ENCODE peak calls at places on chromosomes 2 and 18, in seven cellular contexts. P is mesothelial cell of epicardium; X is adrenal gland; B is retinal pigment epithelial cell; Z is CD4-positive, alpha-beta T cell; R is MCF 10A; Y is CD8-positive, alpha-beta T cell. K is an unnamed sample.

GRCh38 chr2:9897331-9897737 is 54.1 kb downstream of the TAF1B start:
- DNase-seq in P (no peak), X (peak), B (peak), Z (no peak), R (peak), Y (no peak), K (no peak)

GRCh38 chr2:2546046-2546445 is 215.0 kb upstream of the MYT1L start:
- DNase-seq in P (no peak), X (no peak), B (no peak), Z (no peak), R (no peak), Y (no peak), K (no peak)

GRCh38 chr2:162890690-162891311 is 52.2 kb upstream of the KCNH7 start:
- DNase-seq in P (no peak), X (no peak), B (peak), Z (no peak), R (peak), Y (no peak), K (no peak)

GRCh38 chr18:11733031-11733430 is 44.0 kb downstream of the GNAL start:
- DNase-seq in P (peak), X (peak), B (no peak), Z (peak), R (peak), Y (peak), K (peak)

GRCh38 chr2:80519121-80519643 is 214.6 kb upstream of the LRRTM1 start:
- DNase-seq in P (no peak), X (no peak), B (no peak), Z (no peak), R (peak), Y (no peak), K (no peak)

GRCh38 chr18:8756571-8756970 is 51.2 kb downstream of the MTCL1 start:
- DNase-seq in P (no peak), X (no peak), B (no peak), Z (no peak), R (no peak), Y (no peak), K (no peak)

GRCh38 chr2:233811732-233812131 is 33.6 kb downstream of the MROH2A start:
- DNase-seq in P (peak), X (no peak), B (no peak), Z (no peak), R (no peak), Y (no peak), K (no peak)

GRCh38 chr2:49978341-49978740 is 824.0 kb upstream of the FSHR start:
- DNase-seq in P (no peak), X (no peak), B (no peak), Z (no peak), R (no peak), Y (no peak), K (no peak)

GRCh38 chr2:105390454-105390853 is 8.4 kb downstream of the FHL2 start:
- DNase-seq in P (no peak), X (no peak), B (no peak), Z (no peak), R (no peak), Y (no peak), K (no peak)

GRCh38 chr2:74498500-74499268 is 719 bp downstream of the LBX2 start:
- DNase-seq in P (no peak), X (no peak), B (no peak), Z (no peak), R (no peak), Y (no peak), K (no peak)

GRCh38 chr2:42202299-42203008 is 33.3 kb downstream of the EML4 start:
- DNase-seq in P (no peak), X (no peak), B (no peak), Z (no peak), R (no peak), Y (no peak), K (no peak)

GRCh38 chr18:35993013-35993412 is 20.5 kb downstream of the RMP24 start:
- DNase-seq in P (no peak), X (no peak), B (no peak), Z (no peak), R (no peak), Y (no peak), K (no peak)

GRCh38 chr2:3189076-3189591 is 188.5 kb downstream of the EIPR1 start:
- DNase-seq in P (no peak), X (no peak), B (no peak), Z (no peak), R (no peak), Y (no peak), K (no peak)

GRCh38 chr18:63073481-63073880 is 246.1 kb downstream of the BCL2 start:
- DNase-seq in P (no peak), X (no peak), B (no peak), Z (no peak), R (peak), Y (no peak), K (no peak)

GRCh38 chr2:204695506-204695905 is 150.2 kb downstream of the PARD3B start:
- DNase-seq in P (no peak), X (no peak), B (no peak), Z (no peak), R (no peak), Y (no peak), K (no peak)

GRCh38 chr2:114762986-114763385 is 320.5 kb downstream of the DPP10 start:
- DNase-seq in P (no peak), X (no peak), B (no peak), Z (no peak), R (no peak), Y (no peak), K (no peak)

GRCh38 chr2:180985771-180986395 is 5.5 kb downstream of the UBE2E3 start:
- DNase-seq in P (no peak), X (no peak), B (no peak), Z (no peak), R (no peak), Y (no peak), K (no peak)

GRCh38 chr18:74531043-74531442 is 3.3 kb upstream of the CNDP1 start:
- DNase-seq in P (no peak), X (peak), B (no peak), Z (no peak), R (no peak), Y (no peak), K (no peak)

GRCh38 chr2:217834744-217835513 is 167.9 kb downstream of the TNS1 start:
- DNase-seq in P (no peak), X (no peak), B (no peak), Z (no peak), R (no peak), Y (no peak), K (no peak)

GRCh38 chr2:241852116-241852980 is 6.3 kb downstream of the PDCD1 start:
- DNase-seq in P (peak), X (peak), B (no peak), Z (no peak), R (no peak), Y (peak), K (no peak)

GRCh38 chr2:128832946-128833560 is 514.4 kb upstream of the HS6ST1 start:
- DNase-seq in P (no peak), X (no peak), B (no peak), Z (no peak), R (no peak), Y (no peak), K (no peak)

GRCh38 chr2:141595531-141595930 is 535.3 kb downstream of the LRP1B start:
- DNase-seq in P (no peak), X (no peak), B (no peak), Z (no peak), R (no peak), Y (no peak), K (no peak)

GRCh38 chr2:190717764-190718651 is 69.1 kb downstream of the NAB1 start:
- DNase-seq in P (no peak), X (no peak), B (no peak), Z (no peak), R (no peak), Y (no peak), K (no peak)

GRCh38 chr2:111143107-111143886 is 22.6 kb downstream of the BCL2L11 start:
- DNase-seq in P (no peak), X (peak), B (no peak), Z (no peak), R (no peak), Y (no peak), K (no peak)

GRCh38 chr2:201669865-201670264 is 26.6 kb upstream of the TMEM237 start:
- DNase-seq in P (no peak), X (no peak), B (no peak), Z (no peak), R (no peak), Y (no peak), K (no peak)

GRCh38 chr2:237570776-237571335 is 4.5 kb downstream of the PRLH start:
- DNase-seq in P (no peak), X (no peak), B (no peak), Z (no peak), R (no peak), Y (no peak), K (no peak)

GRCh38 chr2:41610501-41611242 is 437.1 kb upstream of the PKDCC start:
- DNase-seq in P (no peak), X (no peak), B (peak), Z (no peak), R (no peak), Y (no peak), K (no peak)

GRCh38 chr2:111705711-111706323 is 178.2 kb downstream of the ANAPC1 start:
- DNase-seq in P (no peak), X (peak), B (peak), Z (no peak), R (peak), Y (no peak), K (no peak)

GRCh38 chr2:9547272-9547991 is 8.2 kb downstream of the ADAM17 start:
- DNase-seq in P (no peak), X (no peak), B (no peak), Z (no peak), R (no peak), Y (no peak), K (no peak)

GRCh38 chr18:12328179-12328823 is 20.3 kb downstream of the TUBB6 start:
- DNase-seq in P (no peak), X (no peak), B (no peak), Z (no peak), R (no peak), Y (no peak), K (no peak)

GRCh38 chr18:6614952-6615351 is 114.6 kb upstream of the ARHGAP28 start:
- DNase-seq in P (no peak), X (no peak), B (no peak), Z (no peak), R (peak), Y (no peak), K (no peak)

DNA sequence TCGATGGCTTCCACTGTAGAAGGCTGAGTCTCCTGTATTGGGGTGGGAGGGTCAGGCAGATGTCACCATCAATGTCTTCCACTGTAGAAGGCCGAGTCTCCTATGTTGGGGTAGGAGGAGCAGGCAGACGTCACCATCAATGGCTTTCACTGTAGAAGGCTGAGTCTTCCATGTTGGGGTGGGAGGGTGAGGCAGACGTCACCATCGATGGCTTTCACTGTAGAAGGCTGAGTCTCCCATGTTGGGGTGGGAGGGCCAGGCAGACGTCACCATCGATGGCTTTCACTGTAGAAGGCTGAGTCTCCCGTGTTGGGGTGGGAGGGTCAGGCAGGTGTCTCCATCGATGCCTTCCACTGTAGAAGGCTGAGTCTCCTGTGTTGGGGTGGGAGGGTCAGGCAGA is 117.5 kb upstream of the TPO start:
- DNase-seq in P (no peak), X (no peak), B (no peak), Z (no peak), R (no peak), Y (no peak), K (no peak)
- TF ChIP-seq CTCF in P (no peak), X (no peak), B (no peak), Z (no peak), R (no peak), Y (no peak), K (no peak)

DNA sequence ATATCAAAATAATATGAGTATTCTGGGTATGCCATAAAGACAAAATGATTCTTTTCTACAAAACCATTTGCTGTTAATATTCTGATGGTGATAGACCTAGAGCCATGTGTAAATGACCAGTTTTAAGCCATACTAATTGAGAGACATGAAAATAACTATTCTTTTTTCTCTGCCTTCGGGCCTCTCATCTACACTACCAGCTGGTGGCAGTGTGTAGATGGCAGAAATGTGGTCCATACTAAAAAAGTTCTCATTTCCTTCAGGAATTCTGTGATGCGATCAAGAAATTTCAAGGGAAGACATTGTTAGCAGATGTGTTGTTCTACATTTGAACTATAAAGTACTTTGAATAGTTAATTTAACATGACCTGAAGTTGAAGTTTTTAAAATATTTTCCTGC is 485.2 kb downstream of the TRIB2 start:
- DNase-seq in P (no peak), X (no peak), B (no peak), Z (no peak), R (no peak), Y (no peak), K (no peak)
- TF ChIP-seq CTCF in P (no peak), X (no peak), B (peak), Z (no peak), R (peak), Y (no peak), K (peak)

DNA sequence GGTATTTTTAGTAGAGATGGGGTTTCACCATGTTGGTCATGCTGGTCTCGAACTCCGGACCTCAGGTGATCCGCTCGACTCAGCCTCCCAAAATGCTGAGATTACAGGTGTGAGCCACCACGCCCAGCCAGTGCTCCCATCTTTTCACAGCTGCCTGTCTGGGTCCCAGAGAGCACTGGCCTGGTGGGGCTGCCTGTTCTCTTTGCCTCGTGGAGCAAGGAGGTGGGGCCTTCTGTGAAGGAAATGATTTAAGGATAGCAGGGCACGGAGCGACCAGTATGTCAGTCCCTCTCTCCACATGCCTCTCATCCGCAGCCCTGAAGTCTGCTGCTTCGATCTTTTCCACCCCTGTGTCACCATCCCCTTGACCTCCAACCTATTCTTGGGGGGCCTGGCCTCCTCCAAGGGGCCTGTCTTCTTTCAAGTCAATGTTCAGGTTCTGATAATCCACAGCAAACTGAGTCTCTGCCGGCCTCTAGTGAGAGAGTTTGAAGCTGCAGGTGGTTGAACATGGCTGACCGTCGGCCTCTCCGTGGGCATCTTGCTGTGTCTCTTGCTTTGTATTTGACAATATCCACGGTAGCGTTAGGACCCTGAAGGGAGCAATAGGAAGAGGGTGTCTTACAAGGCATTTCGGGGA is 28.2 kb upstream of the GIGYF2 start:
- DNase-seq in P (no peak), X (peak), B (no peak), Z (no peak), R (peak), Y (no peak), K (no peak)
- TF ChIP-seq CTCF in P (no peak), X (peak), B (peak), Z (no peak), R (no peak), Y (no peak), K (peak)

GRCh38 chr2:239275871-239276812 is 124.7 kb downstream of the HDAC4 start:
- DNase-seq in P (no peak), X (peak), B (no peak), Z (no peak), R (peak), Y (no peak), K (no peak)

GRCh38 chr2:239275037-239275685 is 125.7 kb downstream of the HDAC4 start:
- DNase-seq in P (no peak), X (peak), B (peak), Z (peak), R (peak), Y (peak), K (no peak)

GRCh38 chr2:239277401-239278085 is 123.3 kb downstream of the HDAC4 start:
- DNase-seq in P (no peak), X (no peak), B (no peak), Z (no peak), R (no peak), Y (no peak), K (no peak)

GRCh38 chr2:239278361-239278760 is 122.5 kb downstream of the HDAC4 start:
- DNase-seq in P (no peak), X (peak), B (no peak), Z (no peak), R (no peak), Y (no peak), K (no peak)

DNA sequence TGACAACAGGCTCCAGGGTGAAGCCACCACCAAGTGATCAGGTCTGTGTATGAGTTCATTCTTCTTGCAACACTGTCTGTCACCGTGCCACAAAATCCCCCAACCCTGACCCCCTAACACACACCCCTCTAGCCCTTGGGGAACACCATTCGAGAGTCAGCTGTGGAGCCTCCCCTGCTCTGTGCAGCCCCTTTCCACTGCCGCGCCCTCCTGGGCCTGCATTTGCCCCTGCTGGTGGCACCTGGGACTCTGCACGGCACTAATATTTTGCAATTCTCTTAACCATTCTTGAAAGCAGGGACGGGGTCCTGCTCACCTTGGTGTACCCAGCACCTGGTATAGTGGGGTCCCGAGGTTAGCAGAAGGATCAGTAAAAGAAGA is 124.0 kb downstream of the HDAC4 start:
- DNase-seq in P (no peak), X (no peak), B (no peak), Z (no peak), R (no peak), Y (no peak), K (no peak)
- TF ChIP-seq CTCF in P (no peak), X (no peak), B (peak), Z (no peak), R (no peak), Y (no peak), K (peak)

GRCh38 chr2:36222485-36222884 is 133.1 kb upstream of the CRIM1 start:
- DNase-seq in P (no peak), X (no peak), B (no peak), Z (no peak), R (no peak), Y (no peak), K (no peak)

DNA sequence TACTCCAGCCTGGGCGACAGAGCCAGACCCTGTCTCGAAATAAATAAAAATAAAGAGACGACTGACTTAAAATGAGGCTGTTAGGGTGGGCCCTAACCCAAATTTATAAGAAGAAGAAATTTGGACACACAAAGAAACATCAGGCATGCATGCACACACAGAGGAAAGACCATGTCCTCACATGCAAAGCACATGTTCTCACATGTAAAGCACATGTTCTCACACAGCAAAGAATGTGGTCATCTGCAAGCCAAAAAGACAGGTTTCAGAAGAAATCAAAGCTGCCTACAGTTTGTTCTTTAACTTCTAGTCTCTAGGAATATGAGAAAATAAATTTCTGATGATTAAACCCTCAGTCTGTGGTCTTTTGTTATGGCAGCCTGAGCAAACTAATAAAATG is 132.3 kb upstream of the CRIM1 start:
- DNase-seq in P (no peak), X (no peak), B (no peak), Z (no peak), R (no peak), Y (no peak), K (no peak)
- TF ChIP-seq CTCF in P (no peak), X (no peak), B (no peak), Z (no peak), R (no peak), Y (no peak), K (no peak)

GRCh38 chr2:210522399-210522798 is 34.0 kb upstream of the CPS1 start:
- DNase-seq in P (no peak), X (no peak), B (no peak), Z (no peak), R (no peak), Y (no peak), K (no peak)
- TF ChIP-seq CTCF in P (no peak), X (no peak), B (no peak), Z (no peak), R (no peak), Y (no peak), K (no peak)